ENCODE peak calls at places on chromosome 22, in five cellular contexts. V is SK-N-SH, F is GM23338, R is neural progenitor cell, J is HCT116. E is an unnamed sample.

GRCh38 chr22:24423519-24424000 is 3.8 kb upstream of the ADORA2A start:
- DNase-seq in R (peak), J (no peak), F (peak), V (peak), E (peak)

GRCh38 chr22:29029202-29030000 is 32.2 kb downstream of the C22orf31 start:
- DNase-seq in J (no peak), V (no peak), R (peak), F (no peak), E (no peak)

GRCh38 chr22:23781065-23781464 is 5.7 kb upstream of the SMARCB1 start:
- DNase-seq in J (no peak), F (no peak), R (no peak), V (peak), E (no peak)

GRCh38 chr22:31212783-31213626 is 907 bp downstream of the LIMK2 start:
- DNase-seq in V (peak), R (peak), J (no peak), F (peak), E (no peak)

GRCh38 chr22:29485448-29485847 is 5.4 kb downstream of the NEFH start:
- DNase-seq in J (no peak), R (no peak), V (no peak), F (no peak), E (no peak)

GRCh38 chr22:37546436-37547248 is 13.6 kb upstream of the CDC42EP1 start:
- DNase-seq in R (peak), F (peak), J (no peak), V (no peak), E (no peak)

GRCh38 chr22:29469755-29470154 is 10.3 kb upstream of the NEFH start:
- DNase-seq in V (no peak), J (no peak), F (peak), R (peak), E (no peak)

GRCh38 chr22:37489994-37490393 is 3.8 kb upstream of the MFNG start:
- DNase-seq in F (no peak), J (no peak), V (no peak), R (no peak), E (no peak)

GRCh38 chr22:24429411-24430365 is 2.3 kb downstream of the ADORA2A start:
- DNase-seq in F (peak), V (peak), R (no peak), J (no peak), E (peak)

DNA sequence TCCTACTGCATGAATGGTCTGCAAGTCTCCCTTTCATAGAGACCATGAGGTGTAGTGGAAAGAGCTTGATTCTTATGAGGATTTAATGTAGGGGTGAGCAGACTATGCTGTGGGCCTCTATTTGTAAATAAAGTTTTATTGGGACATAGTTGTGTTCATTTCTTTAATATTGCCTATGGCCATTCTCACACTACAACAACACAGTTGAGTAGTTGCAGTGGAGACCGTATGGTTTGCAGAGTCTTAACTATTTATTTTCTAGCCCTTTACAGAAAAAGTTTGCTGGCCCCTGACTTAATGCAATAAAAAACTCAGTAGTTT is 106.2 kb downstream of the ATXN10 start:
- DNase-seq in V (no peak), R (no peak), J (no peak), F (no peak), E (no peak)
- H3K4me2 ChIP-seq in V (peak), R (no peak), J (no peak), F (no peak), E (peak)

GRCh38 chr22:43392385-43392989 is 19.3 kb upstream of the MPPED1 start:
- DNase-seq in R (no peak), F (no peak), J (no peak), V (no peak), E (no peak)
- TF ChIP-seq EZH2phosphoT487 in R (no peak), F (no peak), J (no peak), V (no peak), E (no peak)

DNA sequence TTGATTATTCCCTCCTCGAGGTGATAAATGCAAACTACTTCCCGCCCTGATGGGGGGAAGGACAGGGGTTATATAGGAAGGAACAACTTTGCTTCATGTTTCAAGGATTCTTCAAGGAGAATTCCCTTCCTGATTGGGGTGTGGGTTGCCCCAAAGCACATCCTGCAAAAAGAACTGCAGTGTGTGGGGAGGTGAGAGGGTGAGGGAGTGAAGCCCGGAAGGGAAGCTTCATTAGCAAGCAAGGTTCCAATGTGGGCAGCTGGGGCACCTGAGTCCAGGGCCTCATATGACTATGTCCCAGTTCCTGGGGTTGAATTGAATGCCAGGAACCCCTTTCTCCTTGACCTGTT is 326.0 kb downstream of the MN1 start:
- DNase-seq in R (no peak), V (no peak), J (no peak), F (no peak), E (peak)
- H3K4me2 ChIP-seq in R (no peak), V (peak), J (peak), F (peak), E (peak)

GRCh38 chr22:19275104-19275503 is 16.4 kb downstream of the CLTCL1 start:
- DNase-seq in V (no peak), F (no peak), J (no peak), R (no peak), E (no peak)

GRCh38 chr22:19275513-19275912 is 16.0 kb downstream of the CLTCL1 start:
- DNase-seq in J (no peak), F (no peak), R (no peak), V (no peak), E (no peak)

GRCh38 chr22:19275919-19276600 is 15.5 kb downstream of the CLTCL1 start:
- DNase-seq in V (no peak), J (no peak), F (no peak), R (no peak), E (no peak)

GRCh38 chr22:19271856-19272535 is 19.5 kb downstream of the CLTCL1 start:
- DNase-seq in J (no peak), V (no peak), F (no peak), R (no peak), E (peak)

DNA sequence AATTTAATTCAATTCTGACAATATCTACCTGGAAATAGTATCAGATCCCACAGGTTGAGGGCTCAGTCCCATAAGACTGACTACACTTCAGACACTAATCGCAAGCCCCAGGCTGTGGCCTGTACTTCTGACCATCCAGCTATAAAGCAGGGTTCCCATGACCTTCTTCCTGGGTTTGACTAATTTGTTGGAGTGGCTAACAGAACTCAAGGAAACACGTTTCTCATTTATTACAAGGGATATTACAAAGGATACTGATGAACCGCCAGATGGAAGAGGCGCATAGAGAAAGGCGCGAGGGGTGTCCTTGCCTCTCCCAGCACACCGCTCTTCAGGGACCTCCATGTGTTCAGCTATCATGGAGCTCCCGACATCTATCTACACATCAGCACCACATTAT is 13.7 kb downstream of the CLTCL1 start:
- DNase-seq in V (no peak), F (no peak), J (no peak), R (no peak), E (no peak)
- TF ChIP-seq EZH2phosphoT487 in V (no peak), F (no peak), J (no peak), R (no peak), E (no peak)

GRCh38 chr22:40434745-40435144 is 64.4 kb downstream of the SGSM3 start:
- DNase-seq in F (no peak), J (no peak), V (no peak), R (no peak), E (no peak)

GRCh38 chr22:40434101-40434500 is 63.7 kb downstream of the SGSM3 start:
- DNase-seq in R (no peak), F (no peak), V (no peak), J (no peak), E (no peak)

GRCh38 chr22:40432625-40433024 is 62.2 kb downstream of the SGSM3 start:
- DNase-seq in R (no peak), J (no peak), V (no peak), F (no peak), E (no peak)

GRCh38 chr22:40432167-40432566 is 61.8 kb downstream of the SGSM3 start:
- DNase-seq in R (no peak), V (no peak), F (no peak), J (no peak), E (no peak)

GRCh38 chr22:40436460-40437431 is 66.4 kb downstream of the SGSM3 start:
- DNase-seq in R (peak), V (peak), F (peak), J (peak), E (peak)
- H3K4me2 ChIP-seq in R (no peak), V (no peak), F (no peak), J (no peak), E (peak)

GRCh38 chr22:49712195-49712791 is 115.4 kb downstream of the BRD1 start:
- DNase-seq in J (no peak), F (no peak), R (peak), V (no peak), E (peak)
- TF ChIP-seq EZH2phosphoT487 in J (no peak), F (no peak), R (no peak), V (no peak), E (no peak)